ENCODE peak calls at places on chromosomes 6 and 20, in nine cellular contexts. B is neural progenitor cell, A is AG04449, I is endodermal cell, Z is mammary epithelial cell, V is GM12864, L is HCT116, F is AG10803, R is A549. D is an unnamed sample.
A peak's percentile ranks its signal among the peaks of the same experiment; 100 is the strongest.

GRCh38 chr20:21291026-21291425 is 12.1 kb upstream of the XRN2 start:
- DNase-seq in V (no peak), R (no peak), B (no peak), F (no peak), L (no peak), Z (peak; percentile 5), I (no peak), A (no peak), D (no peak)

GRCh38 chr6:167757821-167758220 is 68.9 kb upstream of the AFDN start:
- DNase-seq in L (no peak), B (no peak), V (no peak), I (no peak), A (no peak), F (no peak), R (no peak), Z (no peak), D (no peak)

GRCh38 chr6:159307246-159307790 is 138.1 kb downstream of the FNDC1 start:
- DNase-seq in I (no peak), A (no peak), L (no peak), V (no peak), R (no peak), Z (no peak), F (peak; percentile 90), B (no peak), D (no peak)

GRCh38 chr6:125611573-125612399 is 137.6 kb upstream of the HEY2 start:
- DNase-seq in B (peak; percentile 74), L (no peak), V (no peak), R (no peak), F (peak; percentile 10), I (peak; percentile 63), Z (no peak), A (no peak), D (no peak)

GRCh38 chr20:53735536-53736050 is 142.0 kb upstream of the ZNF217 start:
- DNase-seq in R (peak; percentile 60), Z (peak; percentile 94), A (peak; percentile 93), F (peak; percentile 98), V (no peak), B (no peak), I (no peak), L (no peak), D (peak; percentile 37)

GRCh38 chr6:47168176-47168575 is 126.0 kb upstream of the ADGRF1 start:
- DNase-seq in V (no peak), I (peak; percentile 47), R (peak; percentile 66), L (peak; percentile 84), F (peak; percentile 96), A (peak; percentile 87), Z (peak; percentile 99), B (no peak), D (no peak)

GRCh38 chr6:72646604-72647485 is 25.0 kb downstream of the KCNQ5 start:
- DNase-seq in L (no peak), F (no peak), R (no peak), V (no peak), Z (peak; percentile 53), B (no peak), A (no peak), I (no peak), D (no peak)

GRCh38 chr6:3619800-3620199 is 131.7 kb downstream of the PXDC1 start:
- DNase-seq in A (no peak), I (no peak), R (no peak), Z (no peak), V (no peak), B (no peak), L (no peak), F (no peak), D (no peak)

GRCh38 chr6:106735136-106735535 is 105.8 kb downstream of the QRSL1 start:
- DNase-seq in F (no peak), B (no peak), R (no peak), I (no peak), V (no peak), Z (no peak), L (no peak), A (no peak), D (no peak)

GRCh38 chr20:56003966-56004365 is 1.4 kb downstream of the CBLN4 start:
- DNase-seq in L (no peak), I (peak; percentile 85), V (no peak), Z (peak; percentile 8), R (no peak), B (peak; percentile 63), A (no peak), F (no peak), D (no peak)

GRCh38 chr6:42313038-42313437 is 95.4 kb upstream of the MRPS10 start:
- DNase-seq in I (no peak), V (no peak), A (no peak), R (no peak), L (no peak), Z (no peak), B (no peak), F (no peak), D (no peak)

GRCh38 chr20:21391495-21392298 is 5.6 kb downstream of the NKX2-4 start:
- DNase-seq in B (peak; percentile 77), Z (no peak), I (peak; percentile 81), V (no peak), L (no peak), R (no peak), F (no peak), A (no peak), D (no peak)

GRCh38 chr20:13868331-13868730 is 83.5 kb downstream of the NDUFAF5 start:
- DNase-seq in R (no peak), V (no peak), F (peak; percentile 98), I (no peak), A (peak; percentile 65), B (no peak), L (no peak), Z (peak; percentile 57), D (no peak)

GRCh38 chr20:4243071-4243470 is 227.7 kb upstream of the RNF24 start:
- DNase-seq in V (no peak), L (no peak), B (peak; percentile 80), F (no peak), Z (no peak), A (no peak), R (no peak), I (peak; percentile 89), D (no peak)

GRCh38 chr20:52972965-52973819 is 1.0 kb downstream of the TSHZ2 start:
- DNase-seq in F (no peak), B (peak; percentile 60), V (no peak), Z (peak; percentile 60), A (no peak), I (peak; percentile 78), R (no peak), L (no peak), D (peak; percentile 11)

GRCh38 chr6:4057036-4057435 is 21.9 kb downstream of the FAM217A start:
- DNase-seq in R (no peak), V (no peak), I (no peak), Z (no peak), F (no peak), L (no peak), B (no peak), A (no peak), D (no peak)

GRCh38 chr6:162032620-162033019 is 694.9 kb downstream of the PRKN start:
- DNase-seq in A (no peak), L (no peak), I (no peak), Z (peak; percentile 23), B (no peak), R (no peak), V (no peak), F (peak; percentile 53), D (no peak)

GRCh38 chr20:5608104-5608447 is 142.1 kb upstream of the SHLD1 start:
- DNase-seq in B (peak; percentile 20), V (no peak), R (no peak), A (no peak), Z (no peak), F (no peak), L (no peak), I (no peak), D (no peak)

GRCh38 chr6:6901205-6901719 is 206.5 kb upstream of the RREB1 start:
- DNase-seq in Z (no peak), F (no peak), B (no peak), L (no peak), R (no peak), V (no peak), A (no peak), I (no peak), D (no peak)
- TF ChIP-seq CTCF in Z (no peak), F (no peak), B (no peak), L (no peak), R (no peak), V (no peak), A (no peak), I (no peak), D (no peak)

GRCh38 chr6:85591207-85591606 is 2.5 kb downstream of the SNX14 start:
- DNase-seq in R (no peak), I (no peak), V (no peak), F (no peak), A (no peak), Z (no peak), B (no peak), L (no peak), D (no peak)
- H3K4me3 ChIP-seq in R (no peak overlapping the region), I (no peak overlapping the region), V (no peak overlapping the region), F (no peak overlapping the region), A (no peak overlapping the region), Z (no peak overlapping the region), B (no peak overlapping the region), L (no peak overlapping the region), D (no peak overlapping the region)

DNA sequence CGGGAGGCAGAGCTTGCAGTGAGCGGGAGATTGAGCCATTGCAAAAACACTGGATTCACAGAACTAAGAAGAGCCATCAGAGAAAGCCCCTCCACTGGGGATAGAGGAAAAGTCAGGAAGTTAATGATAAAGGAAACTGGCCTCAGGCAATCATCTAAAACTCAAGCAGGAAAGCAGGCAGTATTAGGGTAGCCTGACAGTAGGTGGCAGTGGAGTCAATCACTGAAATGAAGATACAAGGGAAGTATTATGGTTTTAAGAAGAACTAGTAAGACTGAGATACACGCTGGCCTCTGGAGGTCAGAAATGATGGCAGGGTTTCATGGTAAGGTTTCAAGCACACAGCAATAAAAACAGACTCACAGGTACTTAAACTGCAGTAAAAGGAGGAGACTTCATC is 578.3 kb downstream of the HACE1 start:
- DNase-seq in B (no peak), R (no peak), L (peak; percentile 6), Z (no peak), I (peak; percentile 74), F (no peak), A (no peak), V (no peak), D (peak; percentile 16)
- TF ChIP-seq CTCF in B (peak; percentile 24), R (no peak), L (peak; percentile 16), Z (no peak), I (peak; percentile 71), F (no peak), A (no peak), V (peak; percentile 11), D (peak; percentile 14)

GRCh38 chr6:100484474-100484873 is 19.8 kb upstream of the SIM1 start:
- DNase-seq in L (no peak), F (no peak), B (no peak), A (no peak), V (no peak), Z (no peak), I (no peak), R (no peak), D (peak; percentile 64)

GRCh38 chr6:100482698-100483097 is 18.0 kb upstream of the SIM1 start:
- DNase-seq in A (no peak), Z (no peak), F (no peak), L (no peak), B (no peak), R (no peak), I (no peak), V (no peak), D (no peak)

GRCh38 chr6:100475554-100476325 is 11.0 kb upstream of the SIM1 start:
- DNase-seq in R (no peak), A (no peak), Z (peak; percentile 33), F (no peak), L (no peak), V (peak; percentile 53), B (no peak), I (no peak), D (peak; percentile 81)

GRCh38 chr6:100485268-100485667 is 20.5 kb upstream of the SIM1 start:
- DNase-seq in I (no peak), F (no peak), B (no peak), A (no peak), L (no peak), V (no peak), Z (no peak), R (no peak), D (no peak)

GRCh38 chr6:100479180-100480035 is 14.7 kb upstream of the SIM1 start:
- DNase-seq in F (peak; percentile 59), I (no peak), R (no peak), Z (no peak), V (peak; percentile 27), B (peak; percentile 55), L (peak; percentile 54), A (no peak), D (peak; percentile 76)
- H3K4me3 ChIP-seq in F (no peak overlapping the region), I (no peak overlapping the region), R (no peak overlapping the region), Z (no peak overlapping the region), V (no peak overlapping the region), B (no peak overlapping the region), L (no peak overlapping the region), A (no peak overlapping the region), D (no peak overlapping the region)